ENCODE peak calls at places on chromosomes 13 and 19, in seven cellular contexts. X is pancreas, L is adrenal gland, O is GM23338, K is hepatocyte, W is tibial artery, M is H1. B is an unnamed sample.

GRCh38 chr19:3369337-3370213 is 3.2 kb downstream of the NFIC start:
- DNase-seq in X (peak; percentile 80), L (peak; percentile 88), O (peak; percentile 59), K (peak; percentile 76), W (peak; percentile 92), M (no peak), B (peak; percentile 80)

GRCh38 chr13:92573467-92574057 is 653.0 kb upstream of the GPC6 start:
- DNase-seq in X (no peak), L (no peak), O (peak; percentile 84), K (peak; percentile 42), W (no peak), M (no peak), B (no peak)

GRCh38 chr13:57992416-57992815 is 360.9 kb downstream of the PCDH17 start:
- DNase-seq in X (no peak), L (no peak), O (no peak), K (no peak), W (no peak), M (no peak), B (no peak)

GRCh38 chr13:42832341-42833153 is 51.2 kb downstream of the FAM216B start:
- DNase-seq in X (no peak), L (peak; percentile 7), O (no peak), K (peak; percentile 20), W (no peak), M (no peak), B (peak; percentile 19)

GRCh38 chr13:39499580-39499979 is 103.4 kb downstream of the LHFPL6 start:
- DNase-seq in X (no peak), L (no peak), O (no peak), K (no peak), W (no peak), M (no peak), B (no peak)

GRCh38 chr19:5693195-5694166 is 3.4 kb downstream of the RPL36 start:
- DNase-seq in X (peak; percentile 56), L (peak; percentile 69), O (no peak), K (peak; percentile 10), W (no peak), M (no peak), B (no peak)

GRCh38 chr19:43957891-43958290 is 6.9 kb downstream of the ZNF221 start:
- DNase-seq in X (no peak), L (no peak), O (no peak), K (peak; percentile 9), W (no peak), M (no peak), B (no peak)

GRCh38 chr19:8161135-8161646 is 11.8 kb upstream of the FBN3 start:
- DNase-seq in X (peak; percentile 60), L (no peak), O (peak; percentile 64), K (no peak), W (no peak), M (no peak), B (no peak)

GRCh38 chr13:93328943-93329342 is 102.3 kb downstream of the GPC6 start:
- DNase-seq in X (no peak), L (no peak), O (no peak), K (peak; percentile 18), W (no peak), M (no peak), B (no peak)

GRCh38 chr13:99947666-99948065 is 23.9 kb downstream of the ZIC5 start:
- DNase-seq in X (no peak), L (no peak), O (no peak), K (no peak), W (peak; percentile 9), M (no peak), B (no peak)

GRCh38 chr19:29259867-29260281 is 46.9 kb upstream of the UQCRFS1 start:
- DNase-seq in X (no peak), L (no peak), O (no peak), K (no peak), W (no peak), M (no peak), B (no peak)

GRCh38 chr13:101875717-101876393 is 423.4 kb downstream of the ITGBL1 start:
- DNase-seq in X (no peak), L (no peak), O (no peak), K (peak; percentile 41), W (no peak), M (no peak), B (no peak)

GRCh38 chr19:51114087-51114714 is 6.0 kb upstream of the CTU1 start:
- DNase-seq in X (no peak), L (no peak), O (no peak), K (no peak), W (no peak), M (no peak), B (no peak)

GRCh38 chr13:99206873-99207272 is 6.2 kb downstream of the UBAC2 start:
- DNase-seq in X (no peak), L (no peak), O (no peak), K (no peak), W (no peak), M (no peak), B (no peak)

GRCh38 chr19:46357846-46358583 is 11.1 kb downstream of the PPP5C start:
- DNase-seq in X (no peak), L (no peak), O (no peak), K (no peak), W (no peak), M (no peak), B (no peak)

GRCh38 chr19:33456845-33457220 is 64.8 kb downstream of the PEPD start:
- DNase-seq in X (no peak), L (no peak), O (no peak), K (no peak), W (no peak), M (no peak), B (no peak)

GRCh38 chr19:3397266-3398022 is 31.1 kb downstream of the NFIC start:
- DNase-seq in X (peak; percentile 69), L (peak; percentile 61), O (peak; percentile 60), K (no peak), W (no peak), M (no peak), B (no peak)

GRCh38 chr19:16381756-16382401 is 57.3 kb downstream of the KLF2 start:
- DNase-seq in X (no peak), L (peak; percentile 49), O (no peak), K (no peak), W (peak; percentile 99), M (no peak), B (peak; percentile 86)

GRCh38 chr19:16382775-16383543 is 58.3 kb downstream of the KLF2 start:
- DNase-seq in X (peak; percentile 65), L (peak; percentile 89), O (peak; percentile 91), K (peak; percentile 87), W (peak; percentile 93), M (peak; percentile 61), B (peak; percentile 92)

GRCh38 chr19:16385296-16385695 is 60.7 kb downstream of the KLF2 start:
- DNase-seq in X (no peak), L (peak; percentile 8), O (no peak), K (no peak), W (no peak), M (no peak), B (no peak)

GRCh38 chr19:16384688-16385087 is 60.1 kb downstream of the KLF2 start:
- DNase-seq in X (no peak), L (no peak), O (no peak), K (no peak), W (no peak), M (no peak), B (no peak)

GRCh38 chr19:16383584-16384161 is 59.0 kb downstream of the KLF2 start:
- DNase-seq in X (no peak), L (no peak), O (no peak), K (no peak), W (no peak), M (no peak), B (no peak)
- H3K4me1 ChIP-seq in X (no peaks in the 10 kb centered on the region), L (no peaks in the 10 kb centered on the region), O (no peaks in the 10 kb centered on the region), K (no peaks in the 10 kb centered on the region), W (peaks cover 19% of the 10 kb centered on the region), M (no peaks in the 10 kb centered on the region), B (peaks cover 24% of the 10 kb centered on the region)

GRCh38 chr19:13905634-13906524 is at the start of the genes BRME1 and CC2D1A:
- DNase-seq in X (peak; percentile 97), L (peak; percentile 92), O (peak; percentile 96), K (peak; percentile 96), W (peak; percentile 94), M (peak; percentile 67), B (peak; percentile 92)

GRCh38 chr19:13906525-13906904 is 514 bp downstream of the CC2D1A start:
- DNase-seq in X (peak; percentile 79), L (no peak), O (peak; percentile 43), K (peak; percentile 55), W (no peak), M (no peak), B (no peak)

GRCh38 chr19:13899912-13900584 is 5.9 kb downstream of the BRME1 start:
- DNase-seq in X (no peak), L (no peak), O (no peak), K (no peak), W (no peak), M (no peak), B (no peak)

GRCh38 chr19:13899393-13899792 is 6.5 kb downstream of the BRME1 start:
- DNase-seq in X (no peak), L (no peak), O (no peak), K (no peak), W (no peak), M (no peak), B (no peak)

DNA sequence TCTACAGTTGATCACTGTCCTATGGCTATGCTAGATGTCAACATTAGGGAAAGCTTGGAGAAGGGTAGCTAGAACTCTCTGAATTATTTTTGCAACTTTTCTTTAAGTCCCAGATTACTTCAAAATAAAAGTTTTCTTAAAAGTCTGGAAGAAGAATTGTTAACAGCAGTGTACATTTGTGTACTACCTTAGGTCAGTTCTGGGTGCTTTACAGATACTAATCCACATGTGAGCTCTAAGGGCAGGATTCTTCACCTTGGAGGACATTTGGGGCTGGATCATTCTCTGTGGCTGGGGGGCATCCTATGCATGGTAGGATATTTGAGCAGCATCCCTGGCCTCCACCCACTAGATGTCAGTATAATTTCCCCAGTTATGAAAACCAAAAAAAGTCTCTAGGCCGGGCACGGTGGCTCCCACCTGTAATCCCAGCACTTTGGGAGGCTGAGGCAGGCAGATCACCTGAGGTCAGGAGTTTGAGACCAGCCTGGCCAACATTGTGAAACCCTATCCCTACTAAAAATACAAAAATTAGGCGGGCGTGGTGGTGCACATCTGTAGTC is 2.8 kb downstream of the BRME1 start:
- DNase-seq in X (no peak), L (no peak), O (peak; percentile 65), K (no peak), W (no peak), M (no peak), B (no peak)
- TF ChIP-seq CTCF in X (no peak), L (no peak), O (peak; percentile 67), K (peak; percentile 33), W (no peak), M (peak; percentile 34), B (no peak)

GRCh38 chr19:54493967-54494585 is 8.6 kb upstream of the LAIR2 start:
- DNase-seq in X (no peak), L (no peak), O (no peak), K (no peak), W (no peak), M (no peak), B (no peak)
- H3K4me3 ChIP-seq in X (no peak overlapping the region), L (no peak overlapping the region), O (no peak overlapping the region), K (no peak overlapping the region), W (no peak overlapping the region), M (no peak overlapping the region), B (no peak overlapping the region)

GRCh38 chr19:38340927-38341326 is 5.3 kb downstream of the CATSPERG start:
- DNase-seq in X (no peak), L (no peak), O (no peak), K (no peak), W (no peak), M (no peak), B (no peak)

GRCh38 chr19:38351865-38352395 is 16.3 kb downstream of the CATSPERG start:
- DNase-seq in X (no peak), L (no peak), O (no peak), K (no peak), W (no peak), M (no peak), B (no peak)

GRCh38 chr19:38350883-38351282 is 15.3 kb downstream of the CATSPERG start:
- DNase-seq in X (no peak), L (no peak), O (no peak), K (no peak), W (no peak), M (no peak), B (no peak)

GRCh38 chr19:38346837-38347236 is 11.2 kb downstream of the CATSPERG start:
- DNase-seq in X (no peak), L (no peak), O (no peak), K (no peak), W (no peak), M (no peak), B (no peak)
- H3K4me1 ChIP-seq in X (no peaks in the 10 kb centered on the region), L (no peaks in the 10 kb centered on the region), O (no peaks in the 10 kb centered on the region), K (no peaks in the 10 kb centered on the region), W (no peaks in the 10 kb centered on the region), M (no peaks in the 10 kb centered on the region), B (no peaks in the 10 kb centered on the region)